ENCODE peak calls at places on chromosomes 1 and 21, in eight cellular contexts. One of them, this sample, is unnamed.

GRCh38 chr1:37752583-37753471 is 12.1 kb downstream of the EPHA10 start:
- DNase-seq in NCI-H1694 treated with DMSO at 0.1 percent for 48 hours: peak
- DNase-seq in body of pancreas: peak
- DNase-seq in occipital lobe: no peak
- DNase-seq in NCI-H460: no peak
- DNase-seq in mucosa of descending colon: peak
- DNase-seq in HEK293T: peak
- DNase-seq in NCI-H1092 treated with DMSO at 0.1 percent for 48 hours: peak
- DNase-seq in this sample: peak

GRCh38 chr1:203122159-203122558 is 5.4 kb upstream of the ADORA1 start:
- DNase-seq in NCI-H1694 treated with DMSO at 0.1 percent for 48 hours: no peak
- DNase-seq in body of pancreas: no peak
- DNase-seq in occipital lobe: no peak
- DNase-seq in NCI-H460: no peak
- DNase-seq in mucosa of descending colon: no peak
- DNase-seq in HEK293T: no peak
- DNase-seq in NCI-H1092 treated with DMSO at 0.1 percent for 48 hours: no peak
- DNase-seq in this sample: no peak

GRCh38 chr1:214658785-214659184 is 55.8 kb downstream of the CENPF start:
- DNase-seq in NCI-H1694 treated with DMSO at 0.1 percent for 48 hours: no peak
- DNase-seq in body of pancreas: no peak
- DNase-seq in occipital lobe: no peak
- DNase-seq in NCI-H460: peak
- DNase-seq in mucosa of descending colon: no peak
- DNase-seq in HEK293T: peak
- DNase-seq in NCI-H1092 treated with DMSO at 0.1 percent for 48 hours: no peak
- DNase-seq in this sample: no peak

GRCh38 chr1:173353346-173353745 is 123.8 kb upstream of the PRDX6 start:
- DNase-seq in NCI-H1694 treated with DMSO at 0.1 percent for 48 hours: no peak
- DNase-seq in body of pancreas: no peak
- DNase-seq in occipital lobe: no peak
- DNase-seq in NCI-H460: no peak
- DNase-seq in mucosa of descending colon: no peak
- DNase-seq in HEK293T: no peak
- DNase-seq in NCI-H1092 treated with DMSO at 0.1 percent for 48 hours: no peak
- DNase-seq in this sample: no peak

GRCh38 chr1:24555591-24556413 is at the start of gene NCMAP:
- DNase-seq in NCI-H1694 treated with DMSO at 0.1 percent for 48 hours: no peak
- DNase-seq in body of pancreas: peak
- DNase-seq in occipital lobe: no peak
- DNase-seq in NCI-H460: no peak
- DNase-seq in mucosa of descending colon: peak
- DNase-seq in HEK293T: no peak
- DNase-seq in NCI-H1092 treated with DMSO at 0.1 percent for 48 hours: peak
- DNase-seq in this sample: peak

GRCh38 chr1:32474954-32475353 is 10.1 kb downstream of the ZBTB8B start:
- DNase-seq in NCI-H1694 treated with DMSO at 0.1 percent for 48 hours: no peak
- DNase-seq in body of pancreas: peak
- DNase-seq in occipital lobe: no peak
- DNase-seq in NCI-H460: no peak
- DNase-seq in mucosa of descending colon: no peak
- DNase-seq in HEK293T: no peak
- DNase-seq in NCI-H1092 treated with DMSO at 0.1 percent for 48 hours: peak
- DNase-seq in this sample: no peak

GRCh38 chr1:229229721-229230135 is 41.2 kb upstream of the RAB4A start:
- DNase-seq in NCI-H1694 treated with DMSO at 0.1 percent for 48 hours: no peak
- DNase-seq in body of pancreas: peak
- DNase-seq in occipital lobe: peak
- DNase-seq in NCI-H460: no peak
- DNase-seq in mucosa of descending colon: no peak
- DNase-seq in HEK293T: no peak
- DNase-seq in NCI-H1092 treated with DMSO at 0.1 percent for 48 hours: no peak
- DNase-seq in this sample: no peak

GRCh38 chr1:155192346-155193274 is 15.1 kb downstream of the THBS3 start:
- DNase-seq in NCI-H1694 treated with DMSO at 0.1 percent for 48 hours: no peak
- DNase-seq in body of pancreas: peak
- DNase-seq in occipital lobe: no peak
- DNase-seq in NCI-H460: no peak
- DNase-seq in mucosa of descending colon: peak
- DNase-seq in HEK293T: no peak
- DNase-seq in NCI-H1092 treated with DMSO at 0.1 percent for 48 hours: peak
- DNase-seq in this sample: peak

GRCh38 chr1:186662752-186663151 is 17.5 kb downstream of the PTGS2 start:
- DNase-seq in NCI-H1694 treated with DMSO at 0.1 percent for 48 hours: no peak
- DNase-seq in body of pancreas: no peak
- DNase-seq in occipital lobe: no peak
- DNase-seq in NCI-H460: no peak
- DNase-seq in mucosa of descending colon: no peak
- DNase-seq in HEK293T: no peak
- DNase-seq in NCI-H1092 treated with DMSO at 0.1 percent for 48 hours: no peak
- DNase-seq in this sample: no peak

GRCh38 chr1:203038217-203038741 is 12.0 kb downstream of the PPFIA4 start:
- DNase-seq in NCI-H1694 treated with DMSO at 0.1 percent for 48 hours: peak
- DNase-seq in body of pancreas: peak
- DNase-seq in occipital lobe: peak
- DNase-seq in NCI-H460: no peak
- DNase-seq in mucosa of descending colon: no peak
- DNase-seq in HEK293T: no peak
- DNase-seq in NCI-H1092 treated with DMSO at 0.1 percent for 48 hours: no peak
- DNase-seq in this sample: no peak

GRCh38 chr21:38712076-38712475 is 93.7 kb upstream of the ETS2 start:
- DNase-seq in NCI-H1694 treated with DMSO at 0.1 percent for 48 hours: peak
- DNase-seq in body of pancreas: no peak
- DNase-seq in occipital lobe: no peak
- DNase-seq in NCI-H460: peak
- DNase-seq in mucosa of descending colon: no peak
- DNase-seq in HEK293T: peak
- DNase-seq in NCI-H1092 treated with DMSO at 0.1 percent for 48 hours: peak
- DNase-seq in this sample: peak

GRCh38 chr1:243713470-243714186 is 136.4 kb downstream of the AKT3 start:
- DNase-seq in NCI-H1694 treated with DMSO at 0.1 percent for 48 hours: peak
- DNase-seq in body of pancreas: no peak
- DNase-seq in occipital lobe: peak
- DNase-seq in NCI-H460: no peak
- DNase-seq in mucosa of descending colon: no peak
- DNase-seq in HEK293T: peak
- DNase-seq in NCI-H1092 treated with DMSO at 0.1 percent for 48 hours: peak
- DNase-seq in this sample: peak

GRCh38 chr1:118317836-118318614 is 133.0 kb upstream of the SPAG17 start:
- DNase-seq in NCI-H1694 treated with DMSO at 0.1 percent for 48 hours: no peak
- DNase-seq in body of pancreas: no peak
- DNase-seq in occipital lobe: no peak
- DNase-seq in NCI-H460: no peak
- DNase-seq in mucosa of descending colon: no peak
- DNase-seq in HEK293T: no peak
- DNase-seq in NCI-H1092 treated with DMSO at 0.1 percent for 48 hours: peak
- DNase-seq in this sample: peak

GRCh38 chr1:201917362-201918033 is 28.8 kb downstream of the SHISA4 start:
- DNase-seq in NCI-H1694 treated with DMSO at 0.1 percent for 48 hours: no peak
- DNase-seq in body of pancreas: no peak
- DNase-seq in occipital lobe: no peak
- DNase-seq in NCI-H460: no peak
- DNase-seq in mucosa of descending colon: no peak
- DNase-seq in HEK293T: no peak
- DNase-seq in NCI-H1092 treated with DMSO at 0.1 percent for 48 hours: no peak
- DNase-seq in this sample: no peak

GRCh38 chr1:55727010-55727409 is 511.8 kb upstream of the USP24 start:
- DNase-seq in NCI-H1694 treated with DMSO at 0.1 percent for 48 hours: no peak
- DNase-seq in body of pancreas: no peak
- DNase-seq in occipital lobe: no peak
- DNase-seq in NCI-H460: no peak
- DNase-seq in mucosa of descending colon: no peak
- DNase-seq in HEK293T: no peak
- DNase-seq in NCI-H1092 treated with DMSO at 0.1 percent for 48 hours: no peak
- DNase-seq in this sample: no peak

GRCh38 chr1:91797164-91797563 is 88.8 kb downstream of the TGFBR3 start:
- DNase-seq in NCI-H1694 treated with DMSO at 0.1 percent for 48 hours: no peak
- DNase-seq in body of pancreas: no peak
- DNase-seq in occipital lobe: no peak
- DNase-seq in NCI-H460: no peak
- DNase-seq in mucosa of descending colon: no peak
- DNase-seq in HEK293T: no peak
- DNase-seq in NCI-H1092 treated with DMSO at 0.1 percent for 48 hours: no peak
- DNase-seq in this sample: no peak

GRCh38 chr1:165047985-165048384 is 308.5 kb downstream of the LMX1A start:
- DNase-seq in NCI-H1694 treated with DMSO at 0.1 percent for 48 hours: no peak
- DNase-seq in body of pancreas: no peak
- DNase-seq in occipital lobe: no peak
- DNase-seq in NCI-H460: no peak
- DNase-seq in mucosa of descending colon: no peak
- DNase-seq in HEK293T: no peak
- DNase-seq in NCI-H1092 treated with DMSO at 0.1 percent for 48 hours: no peak
- DNase-seq in this sample: no peak

GRCh38 chr1:114715952-114716303 is 643 bp downstream of the NRAS start:
- DNase-seq in NCI-H1694 treated with DMSO at 0.1 percent for 48 hours: no peak
- DNase-seq in body of pancreas: no peak
- DNase-seq in occipital lobe: no peak
- DNase-seq in NCI-H460: no peak
- DNase-seq in mucosa of descending colon: no peak
- DNase-seq in HEK293T: no peak
- DNase-seq in NCI-H1092 treated with DMSO at 0.1 percent for 48 hours: no peak
- DNase-seq in this sample: no peak

GRCh38 chr1:115056395-115056798 is 26.8 kb downstream of the TSHB start:
- DNase-seq in NCI-H1694 treated with DMSO at 0.1 percent for 48 hours: no peak
- DNase-seq in body of pancreas: no peak
- DNase-seq in occipital lobe: no peak
- DNase-seq in NCI-H460: no peak
- DNase-seq in mucosa of descending colon: no peak
- DNase-seq in HEK293T: no peak
- DNase-seq in NCI-H1092 treated with DMSO at 0.1 percent for 48 hours: no peak
- DNase-seq in this sample: no peak

GRCh38 chr21:25491267-25491666 is 116.0 kb downstream of the MRPL39 start:
- DNase-seq in NCI-H1694 treated with DMSO at 0.1 percent for 48 hours: no peak
- DNase-seq in body of pancreas: no peak
- DNase-seq in occipital lobe: no peak
- DNase-seq in NCI-H460: no peak
- DNase-seq in mucosa of descending colon: no peak
- DNase-seq in HEK293T: no peak
- DNase-seq in NCI-H1092 treated with DMSO at 0.1 percent for 48 hours: no peak
- DNase-seq in this sample: no peak

GRCh38 chr1:65247419-65248359 is 61.7 kb upstream of the DNAJC6 start:
- DNase-seq in NCI-H1694 treated with DMSO at 0.1 percent for 48 hours: no peak
- DNase-seq in body of pancreas: peak
- DNase-seq in occipital lobe: no peak
- DNase-seq in NCI-H460: no peak
- DNase-seq in mucosa of descending colon: no peak
- DNase-seq in HEK293T: no peak
- DNase-seq in NCI-H1092 treated with DMSO at 0.1 percent for 48 hours: no peak
- DNase-seq in this sample: no peak

GRCh38 chr1:80212958-80213357 is 1206.4 kb upstream of the ADGRL4 start:
- DNase-seq in NCI-H1694 treated with DMSO at 0.1 percent for 48 hours: no peak
- DNase-seq in body of pancreas: no peak
- DNase-seq in occipital lobe: no peak
- DNase-seq in NCI-H460: no peak
- DNase-seq in mucosa of descending colon: no peak
- DNase-seq in HEK293T: no peak
- DNase-seq in NCI-H1092 treated with DMSO at 0.1 percent for 48 hours: no peak
- DNase-seq in this sample: no peak

GRCh38 chr21:32089771-32090170 is 189.1 kb downstream of the MIS18A start:
- DNase-seq in NCI-H1694 treated with DMSO at 0.1 percent for 48 hours: no peak
- DNase-seq in body of pancreas: no peak
- DNase-seq in occipital lobe: no peak
- DNase-seq in NCI-H460: no peak
- DNase-seq in mucosa of descending colon: no peak
- DNase-seq in HEK293T: no peak
- DNase-seq in NCI-H1092 treated with DMSO at 0.1 percent for 48 hours: no peak
- DNase-seq in this sample: no peak

GRCh38 chr1:47767741-47768100 is 229.5 kb downstream of the TRABD2B start:
- DNase-seq in NCI-H1694 treated with DMSO at 0.1 percent for 48 hours: no peak
- DNase-seq in body of pancreas: no peak
- DNase-seq in occipital lobe: no peak
- DNase-seq in NCI-H460: no peak
- DNase-seq in mucosa of descending colon: no peak
- DNase-seq in HEK293T: no peak
- DNase-seq in NCI-H1092 treated with DMSO at 0.1 percent for 48 hours: no peak
- DNase-seq in this sample: no peak

GRCh38 chr1:21814241-21814918 is 2.3 kb downstream of the LDLRAD2 start:
- DNase-seq in NCI-H1694 treated with DMSO at 0.1 percent for 48 hours: no peak
- DNase-seq in body of pancreas: no peak
- DNase-seq in occipital lobe: no peak
- DNase-seq in NCI-H460: no peak
- DNase-seq in mucosa of descending colon: no peak
- DNase-seq in HEK293T: no peak
- DNase-seq in NCI-H1092 treated with DMSO at 0.1 percent for 48 hours: peak
- DNase-seq in this sample: no peak

GRCh38 chr1:204206121-204206520 is 7.7 kb downstream of the GOLT1A start:
- DNase-seq in NCI-H1694 treated with DMSO at 0.1 percent for 48 hours: no peak
- DNase-seq in body of pancreas: no peak
- DNase-seq in occipital lobe: no peak
- DNase-seq in NCI-H460: no peak
- DNase-seq in mucosa of descending colon: no peak
- DNase-seq in HEK293T: no peak
- DNase-seq in NCI-H1092 treated with DMSO at 0.1 percent for 48 hours: no peak
- DNase-seq in this sample: no peak

GRCh38 chr1:25805863-25806225 is 5.9 kb downstream of the SELENON start:
- DNase-seq in NCI-H1694 treated with DMSO at 0.1 percent for 48 hours: no peak
- DNase-seq in body of pancreas: peak
- DNase-seq in occipital lobe: peak
- DNase-seq in NCI-H460: no peak
- DNase-seq in mucosa of descending colon: no peak
- DNase-seq in HEK293T: no peak
- DNase-seq in NCI-H1092 treated with DMSO at 0.1 percent for 48 hours: no peak
- DNase-seq in this sample: no peak

This sample was measured in NCI-H2171 treated with DMSO at 0.1 percent for 48 hours.